ENCODE peak calls at places on chromosomes 16 and 17, in seven cellular contexts. H, M, P, W, L, O and U are unnamed samples.

GRCh38 chr16:75550211-75550662 is 5.8 kb downstream of the TMEM231 start:
- DNase-seq in H (peak), M (peak), P (no peak), W (peak), L (no peak), O (peak), U (peak)

GRCh38 chr17:33910200-33910857 is 344.8 kb upstream of the CCL2 start:
- DNase-seq in H (no peak), M (no peak), P (no peak), W (no peak), L (no peak), O (no peak), U (no peak)

GRCh38 chr17:5034063-5034462 is 1.2 kb downstream of the SLC52A1 start:
- DNase-seq in H (no peak), M (no peak), P (no peak), W (no peak), L (no peak), O (no peak), U (no peak)

GRCh38 chr17:8123695-8124349 is at the start of gene HES7:
- DNase-seq in H (no peak), M (no peak), P (no peak), W (no peak), L (no peak), O (no peak), U (no peak)

GRCh38 chr17:65055280-65055707 is 1.2 kb downstream of the GNA13 start:
- DNase-seq in H (no peak), M (no peak), P (no peak), W (no peak), L (no peak), O (peak), U (no peak)

GRCh38 chr17:6843241-6843890 is 11.8 kb upstream of the TEKT1 start:
- DNase-seq in H (no peak), M (no peak), P (no peak), W (no peak), L (peak), O (peak), U (peak)

GRCh38 chr16:54284319-54284930 is 2.2 kb downstream of the IRX3 start:
- DNase-seq in H (no peak), M (no peak), P (no peak), W (no peak), L (peak), O (no peak), U (no peak)

GRCh38 chr16:87674405-87674804 is 72.1 kb downstream of the JPH3 start:
- DNase-seq in H (no peak), M (no peak), P (no peak), W (no peak), L (no peak), O (no peak), U (no peak)

GRCh38 chr17:61806081-61806828 is 57.1 kb downstream of the BRIP1 start:
- DNase-seq in H (no peak), M (no peak), P (no peak), W (no peak), L (no peak), O (no peak), U (no peak)